ENCODE peak calls at places on chromosomes 6 and 20, in seven cellular contexts. Z is testis, B is GM06990, N is brain microvascular endothelial cell, W is fibroblast of the aortic adventitia, L is keratinocyte, P is IMR-90. E is an unnamed sample.
A peak's percentile ranks its signal among the peaks of the same experiment; 100 is the strongest.

GRCh38 chr6:100138346-100139022 is 144.5 kb upstream of the MCHR2 start:
- DNase-seq in Z (no peak), B (no peak), N (no peak), W (no peak), L (no peak), P (no peak), E (no peak)

GRCh38 chr20:14407336-14407735 is 69.9 kb upstream of the FLRT3 start:
- DNase-seq in Z (no peak), B (no peak), N (no peak), W (no peak), L (no peak), P (no peak), E (no peak)

GRCh38 chr6:138844203-138844602 is 48.3 kb downstream of the ECT2L start:
- DNase-seq in Z (peak; percentile 36), B (no peak), N (peak; percentile 9), W (peak; percentile 89), L (no peak), P (peak; percentile 16), E (peak; percentile 47)

GRCh38 chr6:99613705-99614429 is 7.2 kb downstream of the PRDM13 start:
- DNase-seq in Z (no peak), B (peak; percentile 75), N (no peak), W (no peak), L (no peak), P (no peak), E (no peak)

GRCh38 chr20:62891111-62891510 is 29.5 kb upstream of the TCFL5 start:
- DNase-seq in Z (no peak), B (no peak), N (no peak), W (no peak), L (no peak), P (peak; percentile 48), E (no peak)

GRCh38 chr6:39432311-39433025 is 110.0 kb upstream of the KCNK16 start:
- DNase-seq in Z (no peak), B (no peak), N (no peak), W (no peak), L (no peak), P (no peak), E (no peak)

GRCh38 chr20:21498646-21499045 is 15.2 kb downstream of the NKX2-2 start:
- DNase-seq in Z (no peak), B (no peak), N (no peak), W (no peak), L (no peak), P (no peak), E (no peak)

GRCh38 chr20:34529742-34530141 is 13.5 kb downstream of the DYNLRB1 start:
- DNase-seq in Z (peak; percentile 30), B (no peak), N (no peak), W (no peak), L (no peak), P (no peak), E (no peak)

GRCh38 chr6:89489078-89489477 is 56.1 kb downstream of the ANKRD6 start:
- DNase-seq in Z (no peak), B (no peak), N (no peak), W (no peak), L (no peak), P (no peak), E (no peak)

GRCh38 chr6:73969982-73970960 is 274.3 kb downstream of the CD109 start:
- DNase-seq in Z (no peak), B (no peak), N (peak; percentile 48), W (peak; percentile 69), L (no peak), P (peak; percentile 67), E (no peak)

GRCh38 chr6:142377112-142377848 is 75.5 kb downstream of the ADGRG6 start:
- DNase-seq in Z (peak; percentile 15), B (no peak), N (no peak), W (no peak), L (peak; percentile 55), P (peak; percentile 26), E (no peak)

GRCh38 chr6:82872092-82872635 is 193.5 kb downstream of the UBE3D start:
- DNase-seq in Z (no peak), B (no peak), N (no peak), W (no peak), L (no peak), P (no peak), E (no peak)

GRCh38 chr20:25686081-25687077 is 10.3 kb downstream of the ZNF337 start:
- DNase-seq in Z (no peak), B (no peak), N (no peak), W (no peak), L (no peak), P (no peak), E (no peak)

GRCh38 chr20:43682446-43682845 is 15.5 kb downstream of the MYBL2 start:
- DNase-seq in Z (no peak), B (no peak), N (no peak), W (no peak), L (no peak), P (no peak), E (no peak)

GRCh38 chr6:169915769-169916550 is 164.5 kb downstream of the ERMARD start:
- DNase-seq in Z (peak; percentile 57), B (no peak), N (no peak), W (no peak), L (no peak), P (no peak), E (peak; percentile 84)

GRCh38 chr20:22604815-22605214 is 20.4 kb upstream of the FOXA2 start:
- DNase-seq in Z (no peak), B (no peak), N (no peak), W (no peak), L (no peak), P (no peak), E (no peak)

DNA sequence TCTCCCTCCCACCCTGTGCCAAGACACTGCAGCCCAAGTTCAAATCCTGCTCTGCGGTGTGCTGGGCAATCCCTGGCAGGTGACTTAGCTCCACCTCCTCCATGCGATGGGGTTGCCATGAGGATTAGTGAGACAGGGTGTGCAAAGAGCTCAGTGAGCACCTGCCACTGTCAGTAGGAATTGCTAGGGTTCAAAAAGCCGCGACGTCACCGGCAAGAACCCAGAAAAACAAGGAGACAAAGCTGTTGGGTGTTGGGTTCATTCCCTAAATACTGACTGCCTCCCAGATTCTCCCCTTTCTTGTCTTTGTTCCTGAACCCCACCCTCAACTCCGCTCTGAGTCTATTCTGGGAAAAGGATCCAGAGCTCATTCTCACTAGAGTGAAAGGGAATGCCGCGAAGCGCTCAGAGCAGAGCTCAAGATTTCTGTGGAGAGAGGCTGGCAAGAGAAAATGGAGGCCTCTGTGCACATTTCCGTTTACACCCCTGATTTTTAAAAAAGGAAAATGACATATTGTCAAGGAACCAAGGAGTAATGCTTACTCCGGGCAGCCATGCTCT is 13.3 kb downstream of the PMEPA1 start:
- DNase-seq in Z (no peak), B (no peak), N (no peak), W (no peak), L (no peak), P (no peak), E (no peak)
- H3K4me3 ChIP-seq in Z (no peak overlapping the region), B (no peak overlapping the region), N (no peak overlapping the region), W (no peak overlapping the region), L (no peak overlapping the region), P (no peak overlapping the region), E (no peak overlapping the region)

DNA sequence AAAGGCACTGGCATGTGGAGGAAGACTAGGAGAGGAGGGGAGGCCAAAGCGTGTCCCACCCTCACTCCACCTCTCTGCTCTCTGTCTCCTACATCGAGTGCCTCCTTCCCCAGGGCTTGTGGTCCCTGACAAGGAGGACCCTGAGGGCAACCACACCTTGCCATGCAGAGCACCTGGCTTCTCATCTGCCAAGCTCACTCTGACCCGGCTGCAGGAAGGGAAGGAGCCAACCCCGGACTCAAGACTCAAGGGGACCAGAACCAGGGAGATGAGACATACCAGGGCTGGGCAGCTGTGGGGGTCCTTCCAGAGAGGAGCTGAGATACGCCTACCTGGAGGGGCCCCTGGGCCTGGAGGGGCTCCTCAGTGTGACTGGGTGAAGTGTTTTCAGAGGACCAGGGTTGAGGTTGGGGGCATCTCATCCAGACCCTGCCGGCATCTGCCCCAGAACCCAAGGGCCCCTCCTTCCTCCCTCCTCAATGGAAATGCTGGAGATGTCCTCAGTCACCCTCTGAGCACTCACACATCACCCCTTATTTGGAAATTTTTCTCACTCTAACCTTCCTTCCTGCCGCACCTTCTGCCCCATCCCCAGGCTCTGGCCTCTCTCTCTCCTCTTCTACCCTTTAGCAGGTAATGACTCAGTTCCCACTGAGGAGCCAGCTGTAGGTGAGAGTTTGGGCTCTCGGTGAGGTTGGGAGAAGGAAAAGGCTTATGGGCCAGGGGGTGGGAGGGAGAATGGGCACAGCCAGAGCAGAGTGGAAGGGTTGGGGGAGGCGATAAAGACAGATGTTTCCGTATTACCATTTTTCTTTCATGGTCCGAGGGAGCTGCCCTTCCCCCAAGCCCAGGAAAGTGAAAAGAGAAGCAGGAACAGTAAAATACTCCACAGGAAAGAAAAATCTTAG is 32.0 kb upstream of the POU5F1 start:
- DNase-seq in Z (no peak), B (no peak), N (no peak), W (no peak), L (no peak), P (no peak), E (no peak)
- H3K4me3 ChIP-seq in Z (no peak overlapping the region), B (peak overlapping the region; percentile 32), N (no peak overlapping the region), W (no peak overlapping the region), L (peak overlapping the region; percentile 71), P (no peak overlapping the region), E (no peak overlapping the region)

DNA sequence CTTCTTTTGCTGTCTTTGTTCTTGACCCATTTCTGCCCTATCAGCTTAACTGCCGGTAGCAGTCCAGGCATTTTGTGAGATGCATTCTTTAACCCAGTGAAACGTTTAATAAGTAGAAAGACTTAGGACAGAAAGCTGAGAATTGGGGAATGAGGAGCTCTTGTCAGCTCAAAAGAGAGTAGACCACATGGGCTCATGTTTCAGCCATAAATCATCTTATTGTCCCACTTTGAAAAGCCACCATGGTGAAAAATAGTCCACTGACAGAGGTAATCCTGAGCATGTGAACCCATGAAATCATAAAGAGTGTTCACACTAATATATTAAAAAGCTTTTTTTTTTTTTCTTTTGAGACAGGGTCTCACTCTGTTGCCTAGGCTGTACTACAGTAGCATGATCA is 16.3 kb downstream of the ORC3 start:
- DNase-seq in Z (no peak), B (no peak), N (no peak), W (no peak), L (no peak), P (no peak), E (no peak)
- H3K4me3 ChIP-seq in Z (no peak overlapping the region), B (no peak overlapping the region), N (no peak overlapping the region), W (no peak overlapping the region), L (no peak overlapping the region), P (no peak overlapping the region), E (no peak overlapping the region)

GRCh38 chr6:156883497-156884252 is 106.5 kb downstream of the ARID1B start:
- DNase-seq in Z (no peak), B (peak; percentile 36), N (no peak), W (no peak), L (no peak), P (peak; percentile 35), E (no peak)

GRCh38 chr6:156886409-156886808 is 109.2 kb downstream of the ARID1B start:
- DNase-seq in Z (peak; percentile 39), B (peak; percentile 41), N (peak; percentile 35), W (no peak), L (no peak), P (no peak), E (no peak)

GRCh38 chr6:156887623-156888269 is 110.6 kb downstream of the ARID1B start:
- DNase-seq in Z (no peak), B (no peak), N (no peak), W (peak; percentile 41), L (no peak), P (no peak), E (no peak)

GRCh38 chr6:156884306-156884705 is 107.1 kb downstream of the ARID1B start:
- DNase-seq in Z (no peak), B (no peak), N (no peak), W (no peak), L (no peak), P (no peak), E (no peak)

DNA sequence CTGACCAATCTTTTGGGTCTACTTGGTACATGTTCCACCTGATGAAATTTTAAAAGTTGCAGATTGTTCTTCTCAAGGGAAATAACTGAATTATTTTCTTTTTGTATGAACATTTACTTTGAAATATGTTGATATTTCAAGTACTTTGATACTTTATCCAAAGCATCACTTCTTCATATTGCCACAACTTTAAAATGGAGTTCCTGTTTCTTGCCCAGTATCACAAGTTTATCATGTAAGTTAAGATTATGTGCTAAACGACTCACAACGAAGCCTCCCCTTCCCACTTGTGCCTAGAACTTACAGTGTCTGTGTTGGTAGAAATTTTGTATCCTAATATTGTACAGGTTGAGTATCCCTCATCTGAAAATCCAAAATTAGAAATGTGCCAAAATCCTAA is 108.4 kb downstream of the ARID1B start:
- DNase-seq in Z (no peak), B (no peak), N (no peak), W (no peak), L (no peak), P (no peak), E (no peak)
- H3K4me3 ChIP-seq in Z (no peak overlapping the region), B (no peak overlapping the region), N (no peak overlapping the region), W (no peak overlapping the region), L (no peak overlapping the region), P (no peak overlapping the region), E (no peak overlapping the region)